ENCODE peak calls at places on chromosomes 13 and 19, in five cellular contexts. One of them, this sample, is unnamed.

GRCh38 chr19:4523306-4524110 is 5.2 kb upstream of the PLIN4 start:
- DNase-seq in pancreas: peak
- DNase-seq in psoas muscle: peak
- DNase-seq in neuronal stem cell: no peak
- DNase-seq in BE2C: peak
- DNase-seq in this sample: no peak

GRCh38 chr13:35979378-35979911 is 151.7 kb downstream of the DCLK1 start:
- DNase-seq in pancreas: peak
- DNase-seq in psoas muscle: peak
- DNase-seq in neuronal stem cell: no peak
- DNase-seq in BE2C: no peak
- DNase-seq in this sample: peak

GRCh38 chr19:14479985-14480694 is 5.0 kb upstream of the PTGER1 start:
- DNase-seq in pancreas: no peak
- DNase-seq in psoas muscle: no peak
- DNase-seq in neuronal stem cell: peak
- DNase-seq in BE2C: peak
- DNase-seq in this sample: peak

GRCh38 chr13:32086366-32086765 is 54.8 kb downstream of the FRY start:
- DNase-seq in pancreas: no peak
- DNase-seq in psoas muscle: no peak
- DNase-seq in neuronal stem cell: no peak
- DNase-seq in BE2C: no peak
- DNase-seq in this sample: no peak

GRCh38 chr19:2770055-2771013 is 12.7 kb downstream of the SGTA start:
- DNase-seq in pancreas: no peak
- DNase-seq in psoas muscle: peak
- DNase-seq in neuronal stem cell: no peak
- DNase-seq in BE2C: no peak
- DNase-seq in this sample: no peak

GRCh38 chr13:111893607-111894443 is 173.1 kb upstream of the SOX1 start:
- DNase-seq in pancreas: no peak
- DNase-seq in psoas muscle: no peak
- DNase-seq in neuronal stem cell: peak
- DNase-seq in BE2C: no peak
- DNase-seq in this sample: peak

GRCh38 chr13:41012536-41012935 is 6.6 kb downstream of the ELF1 start:
- DNase-seq in pancreas: no peak
- DNase-seq in psoas muscle: no peak
- DNase-seq in neuronal stem cell: no peak
- DNase-seq in BE2C: no peak
- DNase-seq in this sample: no peak

GRCh38 chr19:55777528-55777927 is 8.6 kb downstream of the RFPL4AL1 start:
- DNase-seq in pancreas: no peak
- DNase-seq in psoas muscle: no peak
- DNase-seq in neuronal stem cell: no peak
- DNase-seq in BE2C: peak
- DNase-seq in this sample: peak

GRCh38 chr13:77022341-77022740 is 4.6 kb downstream of the FBXL3 start:
- DNase-seq in pancreas: no peak
- DNase-seq in psoas muscle: no peak
- DNase-seq in neuronal stem cell: no peak
- DNase-seq in BE2C: no peak
- DNase-seq in this sample: no peak

GRCh38 chr13:76723551-76724232 is 162.5 kb downstream of the KCTD12 start:
- DNase-seq in pancreas: no peak
- DNase-seq in psoas muscle: no peak
- DNase-seq in neuronal stem cell: no peak
- DNase-seq in BE2C: no peak
- DNase-seq in this sample: no peak

GRCh38 chr13:30748717-30749116 is 13.4 kb downstream of the ALOX5AP start:
- DNase-seq in pancreas: no peak
- DNase-seq in psoas muscle: no peak
- DNase-seq in neuronal stem cell: no peak
- DNase-seq in BE2C: no peak
- DNase-seq in this sample: no peak

GRCh38 chr19:4556574-4557185 is 2.8 kb downstream of the SEMA6B start:
- DNase-seq in pancreas: no peak
- DNase-seq in psoas muscle: peak
- DNase-seq in neuronal stem cell: no peak
- DNase-seq in BE2C: peak
- DNase-seq in this sample: peak

GRCh38 chr19:52336117-52336811 is at the start of gene ZNF610:
- DNase-seq in pancreas: peak
- DNase-seq in psoas muscle: peak
- DNase-seq in neuronal stem cell: peak
- DNase-seq in BE2C: peak
- DNase-seq in this sample: peak

GRCh38 chr13:24223341-24224231 is 63.1 kb downstream of the SPATA13 start:
- DNase-seq in pancreas: no peak
- DNase-seq in psoas muscle: no peak
- DNase-seq in neuronal stem cell: no peak
- DNase-seq in BE2C: no peak
- DNase-seq in this sample: no peak

GRCh38 chr19:4278926-4279529 is at the start of gene SHD:
- DNase-seq in pancreas: no peak
- DNase-seq in psoas muscle: no peak
- DNase-seq in neuronal stem cell: no peak
- DNase-seq in BE2C: peak
- DNase-seq in this sample: no peak

GRCh38 chr19:9171393-9171991 is 7.3 kb upstream of the OR7D2 start:
- DNase-seq in pancreas: no peak
- DNase-seq in psoas muscle: no peak
- DNase-seq in neuronal stem cell: no peak
- DNase-seq in BE2C: no peak
- DNase-seq in this sample: no peak

GRCh38 chr13:40483601-40484000 is 182.8 kb downstream of the FOXO1 start:
- DNase-seq in pancreas: no peak
- DNase-seq in psoas muscle: no peak
- DNase-seq in neuronal stem cell: no peak
- DNase-seq in BE2C: no peak
- DNase-seq in this sample: no peak

GRCh38 chr13:101098873-101099272 is 317.4 kb downstream of the NALCN start:
- DNase-seq in pancreas: no peak
- DNase-seq in psoas muscle: no peak
- DNase-seq in neuronal stem cell: no peak
- DNase-seq in BE2C: no peak
- DNase-seq in this sample: peak

GRCh38 chr19:13118424-13119193 is 545 bp downstream of the NACC1 start:
- DNase-seq in pancreas: peak
- DNase-seq in psoas muscle: peak
- DNase-seq in neuronal stem cell: peak
- DNase-seq in BE2C: peak
- DNase-seq in this sample: peak

GRCh38 chr13:97194473-97194872 is 27.7 kb upstream of the MBNL2 start:
- DNase-seq in pancreas: no peak
- DNase-seq in psoas muscle: no peak
- DNase-seq in neuronal stem cell: no peak
- DNase-seq in BE2C: no peak
- DNase-seq in this sample: no peak

GRCh38 chr19:29259867-29260281 is 46.9 kb upstream of the UQCRFS1 start:
- DNase-seq in pancreas: no peak
- DNase-seq in psoas muscle: no peak
- DNase-seq in neuronal stem cell: no peak
- DNase-seq in BE2C: no peak
- DNase-seq in this sample: no peak

GRCh38 chr19:38665950-38666661 is 18.7 kb downstream of the ACTN4 start:
- DNase-seq in pancreas: peak
- DNase-seq in psoas muscle: peak
- DNase-seq in neuronal stem cell: peak
- DNase-seq in BE2C: no peak
- DNase-seq in this sample: peak

GRCh38 chr13:59880468-59880867 is 283.3 kb downstream of the DIAPH3 start:
- DNase-seq in pancreas: no peak
- DNase-seq in psoas muscle: no peak
- DNase-seq in neuronal stem cell: no peak
- DNase-seq in BE2C: no peak
- DNase-seq in this sample: no peak

GRCh38 chr13:101579291-101579802 is 126.9 kb downstream of the ITGBL1 start:
- DNase-seq in pancreas: no peak
- DNase-seq in psoas muscle: no peak
- DNase-seq in neuronal stem cell: no peak
- DNase-seq in BE2C: no peak
- DNase-seq in this sample: peak

GRCh38 chr19:45102481-45102880 is 9.5 kb downstream of the PPP1R37 start:
- DNase-seq in pancreas: no peak
- DNase-seq in psoas muscle: no peak
- DNase-seq in neuronal stem cell: no peak
- DNase-seq in BE2C: no peak
- DNase-seq in this sample: no peak

GRCh38 chr19:45104658-45105384 is 11.8 kb downstream of the PPP1R37 start:
- DNase-seq in pancreas: no peak
- DNase-seq in psoas muscle: no peak
- DNase-seq in neuronal stem cell: no peak
- DNase-seq in BE2C: no peak
- DNase-seq in this sample: no peak

GRCh38 chr19:45103625-45104319 is 10.8 kb downstream of the PPP1R37 start:
- DNase-seq in pancreas: no peak
- DNase-seq in psoas muscle: no peak
- DNase-seq in neuronal stem cell: peak
- DNase-seq in BE2C: no peak
- DNase-seq in this sample: peak

GRCh38 chr19:45101796-45102195 is 8.8 kb downstream of the PPP1R37 start:
- DNase-seq in pancreas: no peak
- DNase-seq in psoas muscle: no peak
- DNase-seq in neuronal stem cell: no peak
- DNase-seq in BE2C: no peak
- DNase-seq in this sample: no peak

GRCh38 chr19:45103200-45103624 is 10.2 kb downstream of the PPP1R37 start:
- DNase-seq in pancreas: no peak
- DNase-seq in psoas muscle: no peak
- DNase-seq in neuronal stem cell: no peak
- DNase-seq in BE2C: peak
- DNase-seq in this sample: peak
- H3K4me3 ChIP-seq in pancreas: no peak
- H3K4me3 ChIP-seq in psoas muscle: no peak
- H3K4me3 ChIP-seq in neuronal stem cell: no peak
- H3K4me3 ChIP-seq in BE2C: no peak
- H3K4me3 ChIP-seq in this sample: no peak

GRCh38 chr19:1248454-1249297 is at the start of gene MIDN:
- DNase-seq in pancreas: peak
- DNase-seq in psoas muscle: peak
- DNase-seq in neuronal stem cell: no peak
- DNase-seq in BE2C: peak
- DNase-seq in this sample: peak

GRCh38 chr19:1249990-1250298 is 1.6 kb downstream of the MIDN start:
- DNase-seq in pancreas: no peak
- DNase-seq in psoas muscle: no peak
- DNase-seq in neuronal stem cell: no peak
- DNase-seq in BE2C: no peak
- DNase-seq in this sample: no peak

GRCh38 chr19:1249298-1249989 is 1.1 kb downstream of the MIDN start:
- DNase-seq in pancreas: peak
- DNase-seq in psoas muscle: peak
- DNase-seq in neuronal stem cell: peak
- DNase-seq in BE2C: peak
- DNase-seq in this sample: peak

GRCh38 chr19:1245884-1246816 is 2.2 kb upstream of the MIDN start:
- DNase-seq in pancreas: peak
- DNase-seq in psoas muscle: peak
- DNase-seq in neuronal stem cell: no peak
- DNase-seq in BE2C: no peak
- DNase-seq in this sample: no peak

GRCh38 chr19:1247747-1248453 is 483 bp upstream of the MIDN start:
- DNase-seq in pancreas: peak
- DNase-seq in psoas muscle: peak
- DNase-seq in neuronal stem cell: no peak
- DNase-seq in BE2C: no peak
- DNase-seq in this sample: peak
- H3K4me3 ChIP-seq in pancreas: peak
- H3K4me3 ChIP-seq in psoas muscle: peak
- H3K4me3 ChIP-seq in neuronal stem cell: peak
- H3K4me3 ChIP-seq in BE2C: peak
- H3K4me3 ChIP-seq in this sample: peak

GRCh38 chr19:33299061-33299665 is 3.2 kb downstream of the CEBPA start:
- DNase-seq in pancreas: no peak
- DNase-seq in psoas muscle: peak
- DNase-seq in neuronal stem cell: no peak
- DNase-seq in BE2C: no peak
- DNase-seq in this sample: no peak

GRCh38 chr19:33300016-33300981 is 2.0 kb downstream of the CEBPA start:
- DNase-seq in pancreas: no peak
- DNase-seq in psoas muscle: peak
- DNase-seq in neuronal stem cell: no peak
- DNase-seq in BE2C: no peak
- DNase-seq in this sample: no peak

GRCh38 chr19:33296473-33297060 is 5.8 kb downstream of the CEBPA start:
- DNase-seq in pancreas: no peak
- DNase-seq in psoas muscle: peak
- DNase-seq in neuronal stem cell: no peak
- DNase-seq in BE2C: no peak
- DNase-seq in this sample: no peak

GRCh38 chr19:33297401-33298145 is 4.8 kb downstream of the CEBPA start:
- DNase-seq in pancreas: no peak
- DNase-seq in psoas muscle: no peak
- DNase-seq in neuronal stem cell: no peak
- DNase-seq in BE2C: no peak
- DNase-seq in this sample: no peak

GRCh38 chr19:33298146-33298911 is 4.0 kb downstream of the CEBPA start:
- DNase-seq in pancreas: no peak
- DNase-seq in psoas muscle: no peak
- DNase-seq in neuronal stem cell: no peak
- DNase-seq in BE2C: no peak
- DNase-seq in this sample: no peak
- H3K4me3 ChIP-seq in pancreas: no peak
- H3K4me3 ChIP-seq in psoas muscle: no peak
- H3K4me3 ChIP-seq in neuronal stem cell: no peak
- H3K4me3 ChIP-seq in BE2C: no peak
- H3K4me3 ChIP-seq in this sample: no peak

DNA sequence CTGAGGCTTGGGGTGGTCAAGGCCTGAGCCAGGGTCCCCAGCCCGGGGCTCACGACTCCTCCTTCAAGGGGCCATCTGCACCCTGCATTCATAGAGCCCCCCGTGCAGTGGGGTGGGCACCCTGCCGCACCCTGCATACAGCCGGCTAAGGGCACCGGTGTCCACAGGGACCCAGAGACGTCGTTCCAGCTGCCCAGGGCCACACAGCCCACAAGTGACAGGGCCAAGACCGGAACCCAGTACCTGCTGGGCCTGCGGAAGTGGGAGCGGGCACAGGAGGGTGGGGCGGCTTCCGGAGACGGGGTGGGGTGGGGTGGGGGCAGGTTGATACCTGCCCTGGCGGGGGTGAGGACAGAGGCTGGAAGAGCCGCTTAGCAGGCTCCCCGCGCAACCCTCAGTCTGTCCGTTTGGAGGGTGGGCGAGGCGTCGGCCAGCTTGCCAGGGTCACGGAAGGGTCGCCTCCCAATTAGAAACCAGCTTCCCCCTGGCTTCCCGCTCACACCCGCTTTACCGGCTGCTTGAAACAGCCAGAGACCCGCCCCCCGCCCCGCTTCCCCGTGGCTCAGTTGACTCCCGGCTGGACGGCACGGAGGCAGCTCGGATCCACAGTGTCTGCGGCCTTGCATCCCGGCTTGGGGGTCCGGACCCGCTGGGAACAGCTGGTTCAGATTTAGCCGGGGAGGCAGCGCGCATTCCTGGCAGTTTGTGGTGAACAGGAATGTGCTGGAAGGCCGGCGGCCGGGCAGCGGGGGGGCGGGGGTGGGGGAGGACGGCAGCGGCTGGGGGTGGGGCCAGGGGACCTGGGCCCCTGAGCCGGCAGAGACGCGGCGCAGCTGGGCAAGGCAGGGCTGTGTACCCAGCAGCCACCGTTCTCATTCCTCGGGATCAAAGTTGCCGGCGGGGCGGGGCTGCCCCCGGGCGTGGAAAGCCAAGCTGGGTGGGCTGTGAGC is 1.8 kb downstream of the CNN2 start:
- DNase-seq in pancreas: peak
- DNase-seq in psoas muscle: peak
- DNase-seq in neuronal stem cell: peak
- DNase-seq in BE2C: peak
- DNase-seq in this sample: peak
- H3K4me3 ChIP-seq in pancreas: peak
- H3K4me3 ChIP-seq in psoas muscle: peak
- H3K4me3 ChIP-seq in neuronal stem cell: peak
- H3K4me3 ChIP-seq in BE2C: peak
- H3K4me3 ChIP-seq in this sample: peak